ENCODE peak calls at places on chromosome 9, in four cellular contexts. R is A549, J is K562, O is H1. C is an unnamed sample.
A peak's percentile ranks its signal among the peaks of the same experiment; 100 is the strongest.

GRCh38 chr9:37449877-37450632 is 15.2 kb downstream of the ZBTB5 start:
- DNase-seq in R (no peak), J (no peak), O (no peak), C (no peak)

GRCh38 chr9:114098660-114099522 is at the start of gene KIF12:
- DNase-seq in R (peak; percentile 57), J (peak; percentile 74), O (no peak), C (peak; percentile 74)

GRCh38 chr9:77375956-77376532 is 198.7 kb downstream of the VPS13A start:
- DNase-seq in R (no peak), J (no peak), O (peak; percentile 3), C (no peak)

GRCh38 chr9:32351845-32352244 is 32.6 kb upstream of the ACO1 start:
- DNase-seq in R (peak; percentile 24), J (peak; percentile 5), O (peak; percentile 27), C (no peak)

GRCh38 chr9:129988607-129989361 is 54.2 kb downstream of the FNBP1 start:
- DNase-seq in R (no peak), J (no peak), O (no peak), C (no peak)

GRCh38 chr9:16337322-16338029 is 533.0 kb downstream of the BNC2 start:
- DNase-seq in R (peak; percentile 94), J (no peak), O (no peak), C (no peak)

GRCh38 chr9:32490601-32491000 is 35.4 kb downstream of the RIGI start:
- DNase-seq in R (no peak), J (no peak), O (no peak), C (no peak)

GRCh38 chr9:3769646-3770045 is 243.8 kb upstream of the RFX3 start:
- DNase-seq in R (no peak), J (no peak), O (no peak), C (no peak)

GRCh38 chr9:5364294-5364990 is 24.8 kb upstream of the RLN1 start:
- DNase-seq in R (no peak), J (no peak), O (no peak), C (no peak)

GRCh38 chr9:131670247-131670681 is 69.6 kb downstream of the RAPGEF1 start:
- DNase-seq in R (no peak), J (no peak), O (no peak), C (no peak)

GRCh38 chr9:38697901-38698300 is 22.0 kb downstream of the FAM240B start:
- DNase-seq in R (no peak), J (no peak), O (no peak), C (no peak)

GRCh38 chr9:69272212-69272611 is 52.8 kb upstream of the ENTREP1 start:
- DNase-seq in R (no peak), J (no peak), O (no peak), C (no peak)

GRCh38 chr9:89978185-89978584 is 373.4 kb downstream of the GADD45G start:
- DNase-seq in R (peak; percentile 22), J (peak; percentile 5), O (no peak), C (no peak)

GRCh38 chr9:32136700-32137339 is 247.6 kb upstream of the ACO1 start:
- DNase-seq in R (peak; percentile 16), J (no peak), O (peak; percentile 19), C (peak; percentile 98)

GRCh38 chr9:105359899-105360298 is 87.9 kb upstream of the FSD1L start:
- DNase-seq in R (no peak), J (no peak), O (no peak), C (no peak)

GRCh38 chr9:105157178-105157583 is 87.3 kb upstream of the SLC44A1 start:
- DNase-seq in R (peak; percentile 78), J (peak; percentile 21), O (no peak), C (peak; percentile 24)

GRCh38 chr9:8579661-8580060 is 780.1 kb upstream of the DMAC1 start:
- DNase-seq in R (no peak), J (no peak), O (no peak), C (no peak)

GRCh38 chr9:99142275-99142674 is 37.4 kb downstream of the TGFBR1 start:
- DNase-seq in R (no peak), J (no peak), O (no peak), C (no peak)

GRCh38 chr9:87350915-87351314 is 146.8 kb upstream of the DAPK1 start:
- DNase-seq in R (no peak), J (no peak), O (no peak), C (no peak)

GRCh38 chr9:136342191-136343120 is 15.1 kb downstream of the GPSM1 start:
- DNase-seq in R (peak; percentile 68), J (peak; percentile 96), O (peak; percentile 80), C (no peak)

GRCh38 chr9:83146325-83146724 is 83.4 kb upstream of the RASEF start:
- DNase-seq in R (no peak), J (no peak), O (no peak), C (no peak)

GRCh38 chr9:107606149-107606790 is 116.7 kb upstream of the KLF4 start:
- DNase-seq in R (no peak), J (no peak), O (no peak), C (no peak)

GRCh38 chr9:70574222-70574837 is 159.9 kb upstream of the KLF9 start:
- DNase-seq in R (no peak), J (no peak), O (no peak), C (no peak)

GRCh38 chr9:131739988-131740648 is at the start of gene RAPGEF1:
- DNase-seq in R (peak; percentile 40), J (peak; percentile 86), O (no peak), C (no peak)

GRCh38 chr9:25397746-25398145 is 280.5 kb downstream of the TUSC1 start:
- DNase-seq in R (no peak), J (no peak), O (no peak), C (no peak)

GRCh38 chr9:115042781-115043509 is 75.0 kb downstream of the TNC start:
- DNase-seq in R (no peak), J (no peak), O (no peak), C (no peak)

GRCh38 chr9:124198948-124199347 is 58.8 kb upstream of the NEK6 start:
- DNase-seq in R (no peak), J (no peak), O (no peak), C (no peak)

GRCh38 chr9:131704988-131705387 is 34.9 kb downstream of the RAPGEF1 start:
- DNase-seq in R (no peak), J (no peak), O (no peak), C (no peak)

GRCh38 chr9:3401556-3401955 is 124.2 kb downstream of the RFX3 start:
- DNase-seq in R (no peak), J (no peak), O (no peak), C (no peak)

GRCh38 chr9:13266172-13266571 is 13.3 kb downstream of the MPDZ start:
- DNase-seq in R (no peak), J (no peak), O (no peak), C (no peak)

GRCh38 chr9:35385042-35385441 is 104.9 kb upstream of the RUSC2 start:
- DNase-seq in R (peak; percentile 9), J (no peak), O (no peak), C (no peak)

GRCh38 chr9:8567963-8568579 is 768.5 kb upstream of the DMAC1 start:
- DNase-seq in R (no peak), J (no peak), O (no peak), C (no peak)

GRCh38 chr9:89608646-89609335 is 4.0 kb downstream of the GADD45G start:
- DNase-seq in R (no peak), J (no peak), O (no peak), C (no peak)

DNA sequence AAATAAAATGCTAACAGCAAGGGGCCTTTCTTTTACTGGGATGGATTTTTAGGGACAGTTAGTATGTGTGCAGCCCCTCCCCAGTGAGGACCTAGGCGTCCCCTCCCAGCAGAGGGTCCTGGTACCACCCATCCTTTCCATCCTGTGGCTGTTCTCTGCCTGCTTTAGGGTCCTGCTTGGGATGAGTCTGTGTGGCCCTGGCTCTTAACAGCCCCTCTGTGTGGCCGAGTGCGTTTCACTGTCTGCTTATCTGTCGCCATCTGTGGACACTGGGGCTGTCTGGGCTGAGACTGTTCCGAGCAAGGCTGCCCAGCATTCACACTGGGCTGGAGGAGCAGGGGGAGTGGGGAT is 17.0 kb downstream of the WNK2 start:
- DNase-seq in R (no peak), J (no peak), O (no peak), C (peak; percentile 55)
- TF ChIP-seq PHF8 in R (no peak), J (no peak), O (no peak), C (no peak)

GRCh38 chr9:133939845-133940244 is 52.3 kb downstream of the VAV2 start:
- DNase-seq in R (no peak), J (no peak), O (no peak), C (no peak)
- TF ChIP-seq PHF8 in R (no peak), J (no peak), O (no peak), C (no peak)

GRCh38 chr9:26458054-26458453 is 434.5 kb downstream of the CAAP1 start:
- DNase-seq in R (no peak), J (no peak), O (no peak), C (no peak)
- TF ChIP-seq PHF8 in R (no peak), J (no peak), O (no peak), C (no peak)

GRCh38 chr9:27519466-27520465 is 4.3 kb upstream of the IFNK start:
- DNase-seq in R (peak; percentile 49), J (no peak), O (no peak), C (no peak)
- TF ChIP-seq PHF8 in R (no peak), J (no peak), O (no peak), C (no peak)

GRCh38 chr9:122070728-122071127 is 22.4 kb downstream of the TTLL11 start:
- DNase-seq in R (no peak), J (no peak), O (no peak), C (no peak)
- TF ChIP-seq PHF8 in R (no peak), J (no peak), O (no peak), C (no peak)

GRCh38 chr9:120351106-120351505 is 228.9 kb downstream of the CDK5RAP2 start:
- DNase-seq in R (no peak), J (no peak), O (no peak), C (no peak)

GRCh38 chr9:120353501-120353900 is 226.5 kb downstream of the CDK5RAP2 start:
- DNase-seq in R (no peak), J (no peak), O (no peak), C (no peak)

GRCh38 chr9:120348951-120349429 is 231.0 kb downstream of the CDK5RAP2 start:
- DNase-seq in R (peak; percentile 62), J (peak; percentile 72), O (peak; percentile 47), C (peak; percentile 44)

GRCh38 chr9:120345379-120345778 is 234.6 kb downstream of the CDK5RAP2 start:
- DNase-seq in R (no peak), J (no peak), O (no peak), C (no peak)

DNA sequence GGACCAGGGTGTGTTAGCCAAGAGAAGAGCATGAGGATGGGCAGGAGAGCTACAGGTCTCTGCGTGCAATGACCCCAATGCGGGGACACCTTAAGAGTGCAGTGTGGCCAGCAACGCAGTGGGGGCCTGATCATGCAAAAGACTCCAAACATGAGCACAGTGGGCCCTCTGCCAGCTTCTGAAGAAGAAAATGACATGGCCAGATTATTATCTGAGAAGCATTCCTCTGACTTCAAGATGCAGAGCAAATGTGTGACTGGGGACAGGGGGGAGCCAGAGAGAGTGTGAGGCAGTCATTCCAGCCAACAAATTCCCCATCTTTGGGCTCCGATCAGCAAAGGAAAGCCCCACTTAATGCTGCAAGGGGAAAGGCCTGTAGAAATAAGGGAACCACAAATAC is 229.4 kb downstream of the CDK5RAP2 start:
- DNase-seq in R (no peak), J (no peak), O (no peak), C (no peak)
- TF ChIP-seq PHF8 in R (no peak), J (no peak), O (no peak), C (no peak)

GRCh38 chr9:137502008-137502913 is 43.1 kb upstream of the NSMF start:
- DNase-seq in R (peak; percentile 66), J (peak; percentile 61), O (no peak), C (no peak)
- TF ChIP-seq PHF8 in R (no peak), J (no peak), O (no peak), C (no peak)

GRCh38 chr9:116387934-116388714 is 234.5 kb downstream of the PAPPA start:
- DNase-seq in R (no peak), J (no peak), O (no peak), C (no peak)
- TF ChIP-seq PHF8 in R (no peak), J (no peak), O (no peak), C (no peak)